ENCODE peak calls at places on chromosomes 4 and X, in seven cellular contexts. One of them, this sample, is unnamed.

GRCh38 chrX:104707572-104707971 is 141.6 kb downstream of the IL1RAPL2 start:
- DNase-seq in psoas muscle: no peak
- DNase-seq in Peyer's patch: no peak
- DNase-seq in effector memory CD4-positive, alpha-beta T cell: no peak
- DNase-seq in fibroblast of lung: no peak
- DNase-seq in left ventricle myocardium inferior: no peak
- DNase-seq in aorta: no peak
- DNase-seq in this sample: no peak

GRCh38 chr4:151801547-151802516 is 41.0 kb upstream of the GATB start:
- DNase-seq in psoas muscle: peak
- DNase-seq in Peyer's patch: peak
- DNase-seq in effector memory CD4-positive, alpha-beta T cell: peak
- DNase-seq in fibroblast of lung: peak
- DNase-seq in left ventricle myocardium inferior: no peak
- DNase-seq in aorta: no peak
- DNase-seq in this sample: no peak

GRCh38 chr4:172232966-172233365 is 419.8 kb downstream of the GALNTL6 start:
- DNase-seq in psoas muscle: no peak
- DNase-seq in Peyer's patch: no peak
- DNase-seq in effector memory CD4-positive, alpha-beta T cell: no peak
- DNase-seq in fibroblast of lung: no peak
- DNase-seq in left ventricle myocardium inferior: no peak
- DNase-seq in aorta: no peak
- DNase-seq in this sample: no peak

GRCh38 chr4:15294202-15294601 is 133.6 kb upstream of the C1QTNF7 start:
- DNase-seq in psoas muscle: no peak
- DNase-seq in Peyer's patch: no peak
- DNase-seq in effector memory CD4-positive, alpha-beta T cell: no peak
- DNase-seq in fibroblast of lung: no peak
- DNase-seq in left ventricle myocardium inferior: no peak
- DNase-seq in aorta: no peak
- DNase-seq in this sample: no peak

GRCh38 chr4:71553605-71554004 is 214.8 kb downstream of the SLC4A4 start:
- DNase-seq in psoas muscle: no peak
- DNase-seq in Peyer's patch: no peak
- DNase-seq in effector memory CD4-positive, alpha-beta T cell: no peak
- DNase-seq in fibroblast of lung: peak
- DNase-seq in left ventricle myocardium inferior: no peak
- DNase-seq in aorta: no peak
- DNase-seq in this sample: no peak

GRCh38 chr4:48300004-48300403 is 30.4 kb upstream of the TEC start:
- DNase-seq in psoas muscle: no peak
- DNase-seq in Peyer's patch: no peak
- DNase-seq in effector memory CD4-positive, alpha-beta T cell: no peak
- DNase-seq in fibroblast of lung: peak
- DNase-seq in left ventricle myocardium inferior: no peak
- DNase-seq in aorta: no peak
- DNase-seq in this sample: no peak

GRCh38 chr4:186392017-186392416 is 126.0 kb downstream of the F11 start:
- DNase-seq in psoas muscle: no peak
- DNase-seq in Peyer's patch: no peak
- DNase-seq in effector memory CD4-positive, alpha-beta T cell: no peak
- DNase-seq in fibroblast of lung: no peak
- DNase-seq in left ventricle myocardium inferior: no peak
- DNase-seq in aorta: no peak
- DNase-seq in this sample: no peak

GRCh38 chr4:61740950-61741638 is 541.0 kb downstream of the ADGRL3 start:
- DNase-seq in psoas muscle: no peak
- DNase-seq in Peyer's patch: no peak
- DNase-seq in effector memory CD4-positive, alpha-beta T cell: no peak
- DNase-seq in fibroblast of lung: peak
- DNase-seq in left ventricle myocardium inferior: no peak
- DNase-seq in aorta: no peak
- DNase-seq in this sample: no peak

GRCh38 chrX:100606753-100607152 is 22.0 kb downstream of the TNMD start:
- DNase-seq in psoas muscle: no peak
- DNase-seq in Peyer's patch: no peak
- DNase-seq in effector memory CD4-positive, alpha-beta T cell: no peak
- DNase-seq in fibroblast of lung: no peak
- DNase-seq in left ventricle myocardium inferior: no peak
- DNase-seq in aorta: no peak
- DNase-seq in this sample: no peak

GRCh38 chrX:47560179-47560830 is 700 bp upstream of the ARAF start:
- DNase-seq in psoas muscle: no peak
- DNase-seq in Peyer's patch: no peak
- DNase-seq in effector memory CD4-positive, alpha-beta T cell: no peak
- DNase-seq in fibroblast of lung: no peak
- DNase-seq in left ventricle myocardium inferior: no peak
- DNase-seq in aorta: no peak
- DNase-seq in this sample: no peak

GRCh38 chrX:110056419-110056818 is 53.5 kb downstream of the TMEM164 start:
- DNase-seq in psoas muscle: no peak
- DNase-seq in Peyer's patch: no peak
- DNase-seq in effector memory CD4-positive, alpha-beta T cell: no peak
- DNase-seq in fibroblast of lung: no peak
- DNase-seq in left ventricle myocardium inferior: no peak
- DNase-seq in aorta: no peak
- DNase-seq in this sample: no peak

GRCh38 chr4:8886625-8887406 is 15.2 kb upstream of the HMX1 start:
- DNase-seq in psoas muscle: no peak
- DNase-seq in Peyer's patch: no peak
- DNase-seq in effector memory CD4-positive, alpha-beta T cell: no peak
- DNase-seq in fibroblast of lung: no peak
- DNase-seq in left ventricle myocardium inferior: no peak
- DNase-seq in aorta: no peak
- DNase-seq in this sample: no peak

GRCh38 chr4:158670975-158671664 is 567 bp downstream of the C4orf46 start:
- DNase-seq in psoas muscle: peak
- DNase-seq in Peyer's patch: peak
- DNase-seq in effector memory CD4-positive, alpha-beta T cell: peak
- DNase-seq in fibroblast of lung: peak
- DNase-seq in left ventricle myocardium inferior: peak
- DNase-seq in aorta: no peak
- DNase-seq in this sample: no peak

GRCh38 chrX:72048515-72049455 is 82.9 kb downstream of the RTL5 start:
- DNase-seq in psoas muscle: no peak
- DNase-seq in Peyer's patch: peak
- DNase-seq in effector memory CD4-positive, alpha-beta T cell: no peak
- DNase-seq in fibroblast of lung: no peak
- DNase-seq in left ventricle myocardium inferior: no peak
- DNase-seq in aorta: no peak
- DNase-seq in this sample: no peak

GRCh38 chr4:53622739-53623151 is 31.5 kb upstream of the LNX1 start:
- DNase-seq in psoas muscle: no peak
- DNase-seq in Peyer's patch: no peak
- DNase-seq in effector memory CD4-positive, alpha-beta T cell: no peak
- DNase-seq in fibroblast of lung: peak
- DNase-seq in left ventricle myocardium inferior: no peak
- DNase-seq in aorta: no peak
- DNase-seq in this sample: no peak

GRCh38 chrX:9847071-9847470 is 60.8 kb downstream of the SHROOM2 start:
- DNase-seq in psoas muscle: no peak
- DNase-seq in Peyer's patch: no peak
- DNase-seq in effector memory CD4-positive, alpha-beta T cell: no peak
- DNase-seq in fibroblast of lung: no peak
- DNase-seq in left ventricle myocardium inferior: no peak
- DNase-seq in aorta: no peak
- DNase-seq in this sample: no peak

GRCh38 chrX:149222040-149222439 is 283.1 kb downstream of the IDS start:
- DNase-seq in psoas muscle: no peak
- DNase-seq in Peyer's patch: no peak
- DNase-seq in effector memory CD4-positive, alpha-beta T cell: no peak
- DNase-seq in fibroblast of lung: no peak
- DNase-seq in left ventricle myocardium inferior: no peak
- DNase-seq in aorta: no peak
- DNase-seq in this sample: no peak
- H3K27ac ChIP-seq in psoas muscle: no peak
- H3K27ac ChIP-seq in Peyer's patch: no peak
- H3K27ac ChIP-seq in effector memory CD4-positive, alpha-beta T cell: no peak
- H3K27ac ChIP-seq in fibroblast of lung: no peak
- H3K27ac ChIP-seq in left ventricle myocardium inferior: no peak
- H3K27ac ChIP-seq in aorta: no peak
- H3K27ac ChIP-seq in this sample: no peak

DNA sequence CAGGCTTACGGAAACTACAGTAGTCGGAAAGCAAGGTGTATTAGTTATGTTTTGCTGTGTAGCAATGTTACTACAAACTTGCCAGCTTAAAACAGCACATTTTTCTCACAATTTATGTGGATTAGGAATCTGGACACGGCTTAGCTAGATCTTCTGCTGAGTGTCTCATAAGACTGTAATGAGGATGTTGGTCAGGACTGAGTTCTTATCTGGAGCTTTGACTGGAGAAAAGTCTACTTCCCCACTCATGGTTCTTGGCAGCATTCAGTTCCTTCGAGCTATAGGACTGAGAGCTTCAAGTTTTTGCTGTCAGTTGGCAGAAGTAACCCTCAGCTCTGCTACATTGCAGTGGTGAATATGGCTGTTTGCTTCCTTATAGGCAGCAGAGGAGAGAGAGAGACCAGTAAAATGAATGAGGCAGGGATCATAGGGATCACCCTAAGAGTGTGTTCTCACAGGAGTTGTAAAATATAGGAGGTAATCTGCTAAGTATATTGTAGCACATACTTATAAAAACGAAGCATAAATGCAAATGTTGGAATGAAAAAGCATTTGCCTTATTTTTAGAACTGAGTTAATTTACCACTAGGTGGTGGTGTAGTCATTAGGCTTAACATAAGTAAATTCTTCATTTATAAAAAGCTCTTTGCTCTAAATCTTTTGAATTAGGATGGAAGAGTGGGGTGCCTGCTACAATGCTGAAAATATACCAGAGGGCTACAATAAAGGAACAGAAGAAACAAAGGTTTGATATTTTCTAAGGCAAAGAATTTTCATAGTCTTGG is 38.6 kb downstream of the ALG13 start:
- DNase-seq in psoas muscle: no peak
- DNase-seq in Peyer's patch: no peak
- DNase-seq in effector memory CD4-positive, alpha-beta T cell: no peak
- DNase-seq in fibroblast of lung: peak
- DNase-seq in left ventricle myocardium inferior: no peak
- DNase-seq in aorta: no peak
- DNase-seq in this sample: no peak
- H3K27ac ChIP-seq in psoas muscle: no peak
- H3K27ac ChIP-seq in Peyer's patch: no peak
- H3K27ac ChIP-seq in effector memory CD4-positive, alpha-beta T cell: no peak
- H3K27ac ChIP-seq in fibroblast of lung: no peak
- H3K27ac ChIP-seq in left ventricle myocardium inferior: no peak
- H3K27ac ChIP-seq in aorta: no peak
- H3K27ac ChIP-seq in this sample: no peak

DNA sequence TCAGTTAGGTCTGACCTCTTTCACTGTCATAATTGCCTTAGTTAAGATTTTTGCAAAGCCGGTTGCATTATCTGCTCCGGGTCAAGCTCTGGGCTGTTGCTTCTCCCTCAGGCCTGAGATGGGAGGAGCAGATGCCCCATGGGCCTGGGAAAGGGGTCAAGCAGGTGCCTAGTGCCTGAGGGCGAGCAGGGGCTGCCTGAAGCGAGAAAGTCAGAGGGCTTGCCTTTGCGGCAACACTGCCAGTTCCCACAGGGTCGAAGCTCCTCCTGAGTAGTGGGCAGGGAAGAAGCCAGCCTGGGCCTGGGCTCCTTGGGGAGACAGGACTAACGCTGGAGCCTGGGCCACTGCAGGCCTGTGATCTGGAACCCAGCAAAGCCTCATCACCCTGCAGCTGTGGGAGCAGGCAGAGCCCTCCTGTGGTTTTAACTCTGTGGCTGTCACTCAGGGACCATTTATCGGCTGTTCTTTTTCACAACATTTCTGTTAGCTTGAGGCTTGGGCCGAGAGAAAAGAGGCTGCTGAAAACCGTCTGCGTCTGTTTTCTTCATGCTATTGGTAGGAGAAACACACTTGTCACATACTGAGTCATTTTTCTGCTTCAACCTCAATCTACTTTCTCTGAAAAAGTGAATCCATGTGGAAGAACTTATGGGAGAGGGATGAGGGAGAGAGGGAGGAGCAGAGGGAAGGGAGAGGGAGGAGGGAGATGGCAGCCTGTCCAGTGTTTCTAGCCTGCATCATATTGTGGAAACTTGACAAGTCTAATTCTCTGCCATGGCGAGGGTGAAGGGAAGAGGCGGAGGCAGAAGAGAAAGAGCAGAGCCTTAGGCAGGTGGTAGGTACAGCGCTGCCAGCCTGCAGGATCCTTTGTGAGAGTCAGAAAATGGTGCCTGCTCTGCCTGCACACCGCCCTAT is 68.4 kb downstream of the RHOH start:
- DNase-seq in psoas muscle: no peak
- DNase-seq in Peyer's patch: peak
- DNase-seq in effector memory CD4-positive, alpha-beta T cell: no peak
- DNase-seq in fibroblast of lung: peak
- DNase-seq in left ventricle myocardium inferior: peak
- DNase-seq in aorta: no peak
- DNase-seq in this sample: no peak
- H3K27ac ChIP-seq in psoas muscle: no peak
- H3K27ac ChIP-seq in Peyer's patch: peak
- H3K27ac ChIP-seq in effector memory CD4-positive, alpha-beta T cell: no peak
- H3K27ac ChIP-seq in fibroblast of lung: no peak
- H3K27ac ChIP-seq in left ventricle myocardium inferior: peak
- H3K27ac ChIP-seq in aorta: no peak
- H3K27ac ChIP-seq in this sample: no peak

GRCh38 chrX:19576742-19577141 is 61.4 kb upstream of the MAP3K15 start:
- DNase-seq in psoas muscle: no peak
- DNase-seq in Peyer's patch: no peak
- DNase-seq in effector memory CD4-positive, alpha-beta T cell: no peak
- DNase-seq in fibroblast of lung: no peak
- DNase-seq in left ventricle myocardium inferior: no peak
- DNase-seq in aorta: no peak
- DNase-seq in this sample: no peak

GRCh38 chrX:19577181-19577810 is 62.0 kb upstream of the MAP3K15 start:
- DNase-seq in psoas muscle: no peak
- DNase-seq in Peyer's patch: no peak
- DNase-seq in effector memory CD4-positive, alpha-beta T cell: no peak
- DNase-seq in fibroblast of lung: no peak
- DNase-seq in left ventricle myocardium inferior: no peak
- DNase-seq in aorta: no peak
- DNase-seq in this sample: no peak

GRCh38 chrX:19581786-19582185 is 66.5 kb upstream of the MAP3K15 start:
- DNase-seq in psoas muscle: no peak
- DNase-seq in Peyer's patch: no peak
- DNase-seq in effector memory CD4-positive, alpha-beta T cell: no peak
- DNase-seq in fibroblast of lung: no peak
- DNase-seq in left ventricle myocardium inferior: no peak
- DNase-seq in aorta: no peak
- DNase-seq in this sample: no peak

GRCh38 chrX:19578956-19579355 is 63.6 kb upstream of the MAP3K15 start:
- DNase-seq in psoas muscle: no peak
- DNase-seq in Peyer's patch: no peak
- DNase-seq in effector memory CD4-positive, alpha-beta T cell: no peak
- DNase-seq in fibroblast of lung: no peak
- DNase-seq in left ventricle myocardium inferior: peak
- DNase-seq in aorta: no peak
- DNase-seq in this sample: no peak

DNA sequence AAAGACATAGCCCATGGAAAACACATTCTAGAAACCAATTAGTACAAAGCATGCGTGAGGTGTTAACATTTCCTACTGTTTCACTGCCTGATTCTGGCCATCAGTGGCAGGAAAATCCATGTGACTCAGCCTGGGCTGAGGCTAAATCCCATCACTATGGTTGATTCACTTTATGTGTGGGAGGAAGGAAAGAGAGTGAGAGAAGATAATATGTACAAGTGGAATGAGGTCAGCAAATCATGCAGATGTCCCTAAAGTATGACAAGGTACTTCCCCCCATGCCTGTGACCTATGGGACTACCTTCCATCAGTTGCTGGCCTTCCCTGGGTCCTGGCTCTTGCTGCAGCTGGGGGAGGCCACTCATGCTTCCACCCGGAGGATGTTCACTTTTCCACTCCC is 64.2 kb upstream of the MAP3K15 start:
- DNase-seq in psoas muscle: no peak
- DNase-seq in Peyer's patch: no peak
- DNase-seq in effector memory CD4-positive, alpha-beta T cell: no peak
- DNase-seq in fibroblast of lung: no peak
- DNase-seq in left ventricle myocardium inferior: no peak
- DNase-seq in aorta: no peak
- DNase-seq in this sample: no peak
- H3K27ac ChIP-seq in psoas muscle: no peak
- H3K27ac ChIP-seq in Peyer's patch: no peak
- H3K27ac ChIP-seq in effector memory CD4-positive, alpha-beta T cell: no peak
- H3K27ac ChIP-seq in fibroblast of lung: peak
- H3K27ac ChIP-seq in left ventricle myocardium inferior: peak
- H3K27ac ChIP-seq in aorta: no peak
- H3K27ac ChIP-seq in this sample: no peak

This sample was measured in caudate nucleus.